ENCODE peak calls at places on chromosomes 16 and 17, in five cellular contexts. T, I, V, H and O are unnamed samples.

GRCh38 chr16:19520861-19521331 is 1.0 kb downstream of the GDE1 start:
- DNase-seq in T (peak), I (peak), V (no peak), H (no peak), O (no peak)

GRCh38 chr17:9427460-9428315 is 147.9 kb downstream of the STX8 start:
- DNase-seq in T (peak), I (no peak), V (no peak), H (no peak), O (no peak)

GRCh38 chr16:59698341-59698979 is 964.3 kb upstream of the GOT2 start:
- DNase-seq in T (no peak), I (no peak), V (no peak), H (no peak), O (no peak)

GRCh38 chr17:63941162-63941561 is 9.0 kb upstream of the CD79B start:
- DNase-seq in T (no peak), I (no peak), V (no peak), H (no peak), O (no peak)

GRCh38 chr17:44782349-44782850 is 23.6 kb downstream of the ADAM11 start:
- DNase-seq in T (no peak), I (no peak), V (peak), H (no peak), O (no peak)

GRCh38 chr16:13435873-13436474 is 484.0 kb upstream of the ERCC4 start:
- DNase-seq in T (no peak), I (no peak), V (peak), H (peak), O (no peak)

GRCh38 chr17:80860703-80861359 is 130.8 kb upstream of the CHMP6 start:
- DNase-seq in T (no peak), I (no peak), V (no peak), H (no peak), O (no peak)

GRCh38 chr17:59558953-59559352 is 6.5 kb upstream of the DHX40 start:
- DNase-seq in T (peak), I (peak), V (no peak), H (no peak), O (no peak)

GRCh38 chr17:61285483-61286320 is 113.9 kb upstream of the TBX2 start:
- DNase-seq in T (no peak), I (peak), V (peak), H (no peak), O (no peak)

GRCh38 chr16:3651461-3652372 is 2.8 kb upstream of the DNASE1 start:
- DNase-seq in T (no peak), I (no peak), V (no peak), H (no peak), O (no peak)

GRCh38 chr17:62905233-62905632 is 60.8 kb upstream of the TANC2 start:
- DNase-seq in T (no peak), I (no peak), V (no peak), H (no peak), O (no peak)

GRCh38 chr17:77196251-77196650 is 55.5 kb downstream of the SEC14L1 start:
- DNase-seq in T (no peak), I (peak), V (no peak), H (no peak), O (no peak)

GRCh38 chr16:55502801-55503366 is 6.0 kb upstream of the LPCAT2 start:
- DNase-seq in T (peak), I (peak), V (peak), H (no peak), O (no peak)

GRCh38 chr16:24838554-24839266 is 7.1 kb upstream of the SLC5A11 start:
- DNase-seq in T (no peak), I (peak), V (no peak), H (no peak), O (no peak)

GRCh38 chr16:69566437-69567030 is 768 bp downstream of the NFAT5 start:
- DNase-seq in T (peak), I (peak), V (peak), H (peak), O (peak)

GRCh38 chr16:69465083-69465721 is 40.8 kb downstream of the CYB5B start:
- DNase-seq in T (peak), I (peak), V (no peak), H (no peak), O (no peak)

GRCh38 chr17:57445051-57445450 is 188.7 kb downstream of the MSI2 start:
- DNase-seq in T (peak), I (peak), V (no peak), H (no peak), O (no peak)

GRCh38 chr17:7254511-7254910 is 2.5 kb downstream of the ELP5 start:
- DNase-seq in T (no peak), I (no peak), V (no peak), H (no peak), O (no peak)

GRCh38 chr16:20969386-20969785 is 68.8 kb downstream of the LYRM1 start:
- DNase-seq in T (no peak), I (no peak), V (no peak), H (no peak), O (no peak)

GRCh38 chr16:11328172-11329079 is 16.8 kb upstream of the RMI2 start:
- DNase-seq in T (peak), I (peak), V (peak), H (peak), O (peak)

GRCh38 chr16:11327277-11328171 is 17.7 kb upstream of the RMI2 start:
- DNase-seq in T (no peak), I (no peak), V (peak), H (no peak), O (no peak)

GRCh38 chr16:11325404-11326083 is 19.7 kb upstream of the RMI2 start:
- DNase-seq in T (no peak), I (no peak), V (no peak), H (no peak), O (no peak)

GRCh38 chr16:11326084-11326736 is 19.0 kb upstream of the RMI2 start:
- DNase-seq in T (no peak), I (no peak), V (no peak), H (no peak), O (no peak)

DNA sequence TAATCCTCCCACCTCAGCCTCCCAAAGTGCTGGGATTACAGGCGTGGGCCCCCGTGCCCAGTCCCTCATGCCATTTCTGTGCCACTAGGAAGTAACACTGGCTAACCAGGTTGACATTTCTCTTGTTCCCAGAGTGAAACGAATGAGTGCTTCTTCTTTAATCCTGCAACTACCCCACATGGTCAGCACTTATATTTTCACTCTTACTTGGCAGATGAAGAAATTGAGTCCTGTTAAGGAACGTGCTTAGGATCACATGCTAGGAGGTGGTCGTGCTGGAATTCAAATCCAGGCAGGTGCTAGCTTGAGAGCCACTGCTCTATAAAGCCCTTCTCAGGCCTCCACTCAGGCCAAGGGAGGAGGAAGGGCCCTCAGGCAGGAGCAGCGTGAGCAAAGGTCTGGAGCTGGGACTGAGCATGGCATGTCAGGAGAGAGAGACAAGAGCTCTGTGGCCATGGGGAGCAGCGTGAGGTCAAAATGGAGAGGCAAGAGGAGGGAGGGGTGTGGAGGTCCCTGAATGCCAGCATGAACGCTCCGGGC is 18.5 kb upstream of the RMI2 start:
- DNase-seq in T (no peak), I (no peak), V (no peak), H (no peak), O (no peak)
- H2AK5ac ChIP-seq in T (peak), I (peak), V (peak), H (peak), O (peak)

DNA sequence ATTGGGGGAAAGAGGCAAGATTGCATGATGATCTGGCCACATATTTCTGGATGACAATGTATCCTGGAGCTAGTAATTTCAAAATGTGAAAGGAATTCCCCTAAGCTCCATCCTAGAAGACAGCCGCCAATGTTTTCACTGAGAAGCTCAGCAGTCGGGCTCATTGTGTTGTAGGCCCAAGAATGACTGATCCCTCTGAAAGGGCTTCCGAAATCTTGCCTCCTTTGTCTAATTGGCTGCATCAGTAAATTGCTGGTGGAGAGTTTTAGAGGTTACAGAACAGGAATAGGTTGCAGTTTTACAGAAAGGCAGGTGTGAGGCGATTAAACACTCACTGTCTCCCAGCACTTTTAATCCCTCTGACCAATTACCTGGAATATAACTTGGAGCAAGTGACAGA is 464.1 kb upstream of the SALL1 start:
- DNase-seq in T (no peak), I (no peak), V (no peak), H (no peak), O (peak)
- H2BK12ac ChIP-seq in T (no peak), I (no peak), V (no peak), H (no peak), O (no peak)

DNA sequence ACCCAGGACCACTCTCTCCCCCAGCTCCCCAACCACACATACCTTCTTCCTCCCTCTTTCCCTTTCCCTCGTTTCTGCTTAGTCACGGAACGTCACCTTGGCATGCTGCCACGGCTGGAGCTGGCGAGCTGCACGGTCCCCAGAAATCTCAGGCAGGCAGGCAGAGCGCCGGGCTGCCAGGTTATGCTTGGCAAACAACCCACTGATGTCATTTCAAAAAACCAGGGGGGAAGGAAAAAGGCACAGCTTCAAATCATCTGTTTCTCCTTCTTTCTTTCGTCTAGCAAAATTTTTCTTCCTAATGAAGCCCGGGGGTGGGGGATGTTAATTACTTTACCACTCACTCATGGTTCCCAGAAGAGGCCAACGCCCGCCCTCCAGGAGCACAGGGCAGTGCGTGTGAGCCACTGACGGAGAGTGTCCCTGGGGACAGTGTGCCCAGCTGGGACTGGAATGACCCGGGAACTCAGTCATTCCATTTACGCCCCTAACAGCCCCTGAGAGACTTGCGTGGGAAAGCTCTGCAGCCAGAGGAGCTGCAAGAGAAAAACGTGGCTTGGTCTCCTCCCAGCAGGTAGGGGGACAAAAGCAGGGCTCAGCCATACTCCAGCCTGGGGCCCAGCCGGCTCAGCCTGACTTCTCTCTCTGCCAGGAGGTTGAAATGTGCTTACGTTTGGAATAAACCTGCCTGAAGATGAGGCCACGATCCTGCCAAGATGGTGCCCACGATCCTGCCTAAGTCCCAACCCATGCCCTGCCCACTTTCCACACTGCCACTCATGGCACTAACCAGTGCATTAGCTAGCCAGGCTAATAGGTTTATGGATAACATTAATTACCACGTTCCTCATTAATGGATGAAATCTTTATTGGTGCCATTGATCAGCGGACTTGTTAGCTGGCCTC is 198.9 kb downstream of the ZFHX3 start:
- DNase-seq in T (no peak), I (peak), V (no peak), H (no peak), O (no peak)
- H3K14ac ChIP-seq in T (no peak), I (peak), V (no peak), H (no peak), O (no peak)

GRCh38 chr17:83189013-83189672 is 109.7 kb downstream of the METRNL start:
- DNase-seq in T (no peak), I (no peak), V (no peak), H (peak), O (no peak)
- H2AK5ac ChIP-seq in T (no peak), I (peak), V (no peak), H (no peak), O (no peak)

GRCh38 chr17:38611872-38612376 is 6.2 kb upstream of the SRCIN1 start:
- DNase-seq in T (no peak), I (no peak), V (no peak), H (no peak), O (no peak)
- H2BK12ac ChIP-seq in T (no peak), I (no peak), V (no peak), H (no peak), O (no peak)

DNA sequence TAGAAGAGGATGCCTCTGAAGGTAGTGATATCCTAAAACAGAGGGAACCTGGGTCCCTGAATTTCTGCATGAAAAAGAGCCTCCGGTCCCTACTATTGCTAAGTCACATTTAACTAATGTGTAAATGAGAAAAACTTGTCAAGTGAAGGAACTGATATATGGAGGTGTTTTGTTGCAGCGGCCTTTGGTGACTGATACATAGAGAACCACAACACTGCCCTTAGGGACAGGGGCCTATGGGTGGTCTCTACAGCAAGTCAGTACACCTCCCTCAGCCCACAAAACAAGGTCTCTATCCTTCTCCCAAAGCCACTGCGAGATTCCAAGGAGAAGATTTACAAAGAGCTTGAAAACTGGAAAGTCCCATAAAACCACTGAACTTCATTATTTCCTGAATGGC is 275.3 kb downstream of the SOX9 start:
- DNase-seq in T (no peak), I (no peak), V (no peak), H (no peak), O (no peak)
- H3K14ac ChIP-seq in T (no peak), I (no peak), V (no peak), H (no peak), O (no peak)